ENCODE peak calls at places on chromosomes 7 and 10, in four cellular contexts. R is K562, N is HepG2, W is WTC11. E is an unnamed sample.

GRCh38 chr10:34698979-34699378 is 116.1 kb downstream of the PARD3 start:
- DNase-seq in R (no peak), N (no peak), W (no peak), E (no peak)

GRCh38 chr7:74409571-74409970 is 44.1 kb upstream of the GTF2IRD1 start:
- DNase-seq in R (no peak), N (no peak), W (no peak), E (no peak)

GRCh38 chr10:49627644-49628247 is 13.9 kb downstream of the CHAT start:
- DNase-seq in R (no peak), N (no peak), W (peak; percentile 1), E (no peak)

GRCh38 chr10:82377608-82378007 is 502.6 kb downstream of the NRG3 start:
- DNase-seq in N (no peak), W (peak; percentile 33), R (no peak), E (no peak)

GRCh38 chr10:10644317-10645111 is 373.2 kb upstream of the CELF2 start:
- DNase-seq in N (no peak), W (no peak), R (no peak), E (no peak)

GRCh38 chr10:49092477-49092876 is 22.8 kb downstream of the VSTM4 start:
- DNase-seq in N (no peak), R (no peak), W (no peak), E (no peak)

GRCh38 chr7:92461027-92462003 is 14.0 kb downstream of the GATAD1 start:
- DNase-seq in R (peak; percentile 53), N (peak; percentile 29), W (peak; percentile 33), E (peak; percentile 69)

GRCh38 chr10:16950686-16951681 is 133.8 kb upstream of the RSU1 start:
- DNase-seq in R (peak; percentile 29), W (peak; percentile 55), N (no peak), E (peak; percentile 39)

GRCh38 chr10:5512881-5513698 is 11.7 kb upstream of the CALML3 start:
- DNase-seq in W (no peak), R (no peak), N (no peak), E (no peak)

GRCh38 chr7:12732428-12732827 is 45.0 kb downstream of the ARL4A start:
- DNase-seq in W (no peak), R (no peak), N (no peak), E (no peak)

GRCh38 chr10:27884185-27884630 is 114.7 kb downstream of the ODAD2 start:
- DNase-seq in W (no peak), N (no peak), R (no peak), E (no peak)

GRCh38 chr10:110706690-110707098 is 62.6 kb downstream of the RBM20 start:
- DNase-seq in W (no peak), N (no peak), R (no peak), E (no peak)

GRCh38 chr10:58700576-58700975 is 187.9 kb downstream of the BICC1 start:
- DNase-seq in N (no peak), R (no peak), W (no peak), E (no peak)

GRCh38 chr10:30832727-30833624 is 198.7 kb downstream of the ZNF438 start:
- DNase-seq in R (no peak), N (no peak), W (no peak), E (no peak)

GRCh38 chr7:5237286-5237685 is 45.5 kb upstream of the SLC29A4 start:
- DNase-seq in W (no peak), N (no peak), R (no peak), E (no peak)

GRCh38 chr7:116628971-116629586 is 42.9 kb upstream of the MET start:
- DNase-seq in R (no peak), W (no peak), N (no peak), E (no peak)

GRCh38 chr10:112811741-112812551 is 138.1 kb upstream of the TCF7L2 start:
- DNase-seq in N (peak; percentile 95), R (no peak), W (peak; percentile 54), E (no peak)

GRCh38 chr10:125123363-125124113 is 36.8 kb downstream of the CTBP2 start:
- DNase-seq in W (no peak), R (no peak), N (no peak), E (no peak)

GRCh38 chr7:140223515-140224221 is 46.9 kb upstream of the KDM7A start:
- DNase-seq in R (peak; percentile 70), N (no peak), W (no peak), E (no peak)

GRCh38 chr7:148783801-148784527 is 85.3 kb downstream of the CUL1 start:
- DNase-seq in R (no peak), N (no peak), W (no peak), E (no peak)

GRCh38 chr10:70575874-70576802 is 26.4 kb downstream of the PRF1 start:
- DNase-seq in N (peak; percentile 15), W (no peak), R (peak; percentile 66), E (no peak)

GRCh38 chr10:111203615-111204014 is 126.8 kb downstream of the ADRA2A start:
- DNase-seq in R (no peak), N (no peak), W (no peak), E (no peak)

GRCh38 chr10:124351481-124352220 is 67.1 kb downstream of the OAT start:
- DNase-seq in W (no peak), R (no peak), N (no peak), E (no peak)

GRCh38 chr10:120738658-120739057 is 112.5 kb upstream of the WDR11 start:
- DNase-seq in N (no peak), R (no peak), W (no peak), E (no peak)

GRCh38 chr7:100745184-100745583 is 11.8 kb downstream of the ZAN start:
- DNase-seq in W (peak; percentile 31), R (peak; percentile 80), N (no peak), E (no peak)

GRCh38 chr7:72235351-72235750 is 176.8 kb downstream of the CALN1 start:
- DNase-seq in R (no peak), W (no peak), N (no peak), E (no peak)

GRCh38 chr7:33040803-33041516 is 21.6 kb downstream of the NT5C3A start:
- DNase-seq in W (no peak), N (no peak), R (no peak), E (peak; percentile 8)

GRCh38 chr10:71398991-71399375 is 2.3 kb downstream of the CDH23 start:
- DNase-seq in N (no peak), W (no peak), R (no peak), E (no peak)

GRCh38 chr7:3089493-3089892 is 45.8 kb upstream of the CARD11 start:
- DNase-seq in N (peak; percentile 27), W (peak; percentile 77), R (peak; percentile 47), E (peak; percentile 62)

GRCh38 chr10:99536400-99537254 is 3.9 kb downstream of the NKX2-3 start:
- DNase-seq in R (no peak), N (peak; percentile 18), W (peak; percentile 60), E (no peak)

GRCh38 chr10:131519723-131520122 is 208.2 kb upstream of the TCERG1L start:
- DNase-seq in N (no peak), W (no peak), R (no peak), E (no peak)

GRCh38 chr10:77021966-77022365 is 615.6 kb downstream of the KCNMA1 start:
- DNase-seq in N (no peak), R (no peak), W (no peak), E (no peak)

GRCh38 chr7:31027161-31027965 is 24.7 kb upstream of the ADCYAP1R1 start:
- DNase-seq in R (no peak), W (peak; percentile 56), N (no peak), E (no peak)

GRCh38 chr7:46545790-46546189 is 624.7 kb upstream of the IGFBP3 start:
- DNase-seq in N (peak; percentile 64), W (no peak), R (no peak), E (no peak)

GRCh38 chr7:155267023-155267422 is 30.7 kb upstream of the INSIG1 start:
- DNase-seq in N (no peak), R (no peak), W (no peak), E (no peak)

GRCh38 chr7:140364819-140365218 is 33.5 kb downstream of the SLC37A3 start:
- DNase-seq in R (peak; percentile 14), N (no peak), W (no peak), E (no peak)

GRCh38 chr10:114096864-114097263 is 53.2 kb downstream of the ADRB1 start:
- DNase-seq in N (no peak), W (no peak), R (no peak), E (no peak)

GRCh38 chr10:114100848-114101741 is 57.4 kb downstream of the ADRB1 start:
- DNase-seq in N (no peak), R (no peak), W (peak; percentile 35), E (no peak)

GRCh38 chr10:114094795-114095194 is 51.1 kb downstream of the ADRB1 start:
- DNase-seq in N (no peak), R (no peak), W (no peak), E (no peak)

DNA sequence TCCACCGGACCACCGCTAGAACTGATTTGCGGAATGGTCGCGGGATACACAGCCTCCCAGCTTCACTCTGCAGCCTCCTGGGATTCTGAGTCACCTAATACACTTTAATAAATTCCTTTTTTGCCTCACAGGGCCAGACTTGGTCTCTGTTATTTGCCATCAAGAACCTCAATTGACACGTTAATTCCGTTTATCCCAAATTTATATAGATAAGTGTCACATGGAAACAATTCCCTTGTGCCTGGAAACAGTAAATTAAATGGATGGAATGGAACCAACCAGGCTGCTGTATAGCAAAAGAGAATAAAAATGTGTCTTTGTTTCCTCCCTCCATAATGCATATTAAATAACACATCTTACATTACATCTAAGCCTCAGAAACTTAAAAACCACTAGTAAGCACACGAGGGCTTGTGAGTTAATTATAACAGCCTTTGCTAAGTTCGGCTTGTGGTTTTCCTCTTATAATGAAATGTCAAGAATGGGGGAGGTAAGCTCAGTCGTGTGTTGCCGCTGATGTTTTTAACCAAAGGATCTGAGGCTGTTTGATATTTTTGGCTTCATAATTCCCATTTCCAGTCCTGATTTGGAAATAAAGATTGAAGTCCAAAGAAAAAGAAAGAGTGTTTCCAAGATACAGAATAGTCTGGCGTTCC is 52.1 kb downstream of the ADRB1 start:
- DNase-seq in W (no peak), R (no peak), N (no peak), E (no peak)
- TF ChIP-seq SP1 in W (no peak), R (no peak), N (no peak), E (no peak)

GRCh38 chr10:12708921-12709320 is 292.6 kb downstream of the CCDC3 start:
- DNase-seq in W (no peak), R (no peak), N (no peak), E (no peak)
- TF ChIP-seq ELF4 in W (no peak), R (no peak), N (no peak), E (no peak)

DNA sequence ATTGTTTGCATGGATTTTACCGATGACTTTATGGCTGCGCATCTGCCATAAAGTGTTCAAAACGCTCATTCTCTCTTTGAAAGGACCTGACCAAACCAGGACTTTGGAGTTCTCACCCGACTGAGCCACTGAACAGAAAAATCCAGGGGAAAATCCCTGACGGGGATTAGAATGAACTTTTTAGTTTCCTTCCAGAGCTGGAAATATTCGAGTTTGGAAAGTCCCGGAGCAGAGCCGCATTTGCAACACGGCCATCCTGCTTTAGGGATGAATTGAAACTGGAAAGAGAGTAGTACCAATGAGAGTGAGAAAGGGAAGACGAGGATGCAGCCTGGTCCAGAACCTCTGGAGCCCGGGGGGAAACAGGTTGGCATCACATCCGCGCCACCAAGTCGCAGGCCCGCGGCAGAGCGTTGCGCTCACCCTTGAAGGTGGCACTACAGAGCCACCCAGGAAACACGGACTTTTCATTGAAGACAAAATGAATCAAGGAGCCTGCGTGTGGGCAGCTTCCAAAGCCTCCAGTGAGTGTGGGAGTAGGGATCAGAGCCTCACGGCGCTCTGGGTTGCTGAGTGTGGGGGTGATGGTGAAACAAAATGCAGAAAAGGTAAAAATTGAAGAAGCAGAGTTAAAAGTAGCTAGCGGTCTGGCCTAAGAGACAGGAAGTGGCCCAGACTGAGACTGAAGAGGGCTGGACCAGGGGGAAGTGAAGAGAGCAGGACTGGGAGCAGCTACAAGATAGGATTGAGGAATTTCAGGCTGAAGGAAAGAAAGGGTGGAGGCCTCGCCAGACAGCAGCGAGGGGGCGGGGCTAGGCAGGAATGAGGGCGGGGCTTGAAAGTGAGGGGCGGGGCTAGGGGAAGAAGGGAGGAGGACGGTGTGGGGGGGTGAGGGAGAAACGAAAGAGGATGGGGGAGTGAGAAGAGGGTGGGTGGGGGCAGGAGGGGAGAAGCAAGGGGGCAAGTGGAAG is 1.9 kb downstream of the SMURF1 start:
- DNase-seq in W (peak; percentile 64), N (peak; percentile 23), R (peak; percentile 80), E (peak; percentile 65)
- TF ChIP-seq SP1 in W (no peak), N (no peak), R (no peak), E (no peak)

GRCh38 chr7:105643384-105643783 is 62.1 kb upstream of the EFCAB10 start:
- DNase-seq in W (peak; percentile 82), N (no peak), R (peak; percentile 89), E (no peak)
- TF ChIP-seq ELF4 in W (no peak), N (no peak), R (no peak), E (no peak)